ENCODE peak calls at places on chromosome 18, in five cellular contexts. G is ACHN, T is GM19239, S is AG20443, A is activated T-cell treated with anti-CD3 and anti-CD28 coated beads for 24 hours. Z is an unnamed sample.

GRCh38 chr18:49041677-49042570 is 91.2 kb upstream of the SMAD7 start:
- DNase-seq in G (peak), T (no peak), S (peak), A (no peak), Z (no peak)

GRCh38 chr18:63970803-63971191 is 916 bp downstream of the SERPINB8 start:
- DNase-seq in G (peak), T (no peak), S (peak), A (no peak), Z (no peak)

GRCh38 chr18:8929381-8929780 is 173.1 kb upstream of the NDUFV2 start:
- DNase-seq in G (no peak), T (no peak), S (no peak), A (no peak), Z (no peak)

GRCh38 chr18:76986391-76986790 is 146.2 kb downstream of the MBP start:
- DNase-seq in G (no peak), T (no peak), S (no peak), A (no peak), Z (no peak)

GRCh38 chr18:10365021-10365420 is 89.4 kb upstream of the APCDD1 start:
- DNase-seq in G (no peak), T (no peak), S (no peak), A (no peak), Z (no peak)

GRCh38 chr18:71443726-71444480 is 1100.2 kb downstream of the CBLN2 start:
- DNase-seq in G (no peak), T (no peak), S (no peak), A (no peak), Z (no peak)

GRCh38 chr18:12470382-12471090 is 62.8 kb downstream of the PRELID3A start:
- DNase-seq in G (no peak), T (no peak), S (no peak), A (no peak), Z (no peak)

GRCh38 chr18:48802543-48803428 is 148.0 kb downstream of the SMAD7 start:
- DNase-seq in G (no peak), T (no peak), S (no peak), A (no peak), Z (no peak)

GRCh38 chr18:50902797-50903196 is 23.9 kb downstream of the ME2 start:
- DNase-seq in G (no peak), T (no peak), S (no peak), A (no peak), Z (no peak)

GRCh38 chr18:55844373-55844772 is 256.4 kb upstream of the TCF4 start:
- DNase-seq in G (no peak), T (no peak), S (no peak), A (no peak), Z (no peak)

GRCh38 chr18:30457156-30457555 is 585.4 kb downstream of the DSC3 start:
- DNase-seq in G (peak), T (no peak), S (no peak), A (no peak), Z (no peak)

GRCh38 chr18:8468911-8469310 is 140.3 kb upstream of the RAB12 start:
- DNase-seq in G (no peak), T (no peak), S (peak), A (no peak), Z (no peak)

GRCh38 chr18:9743200-9744016 is 35.3 kb downstream of the RAB31 start:
- DNase-seq in G (peak), T (no peak), S (peak), A (no peak), Z (no peak)

GRCh38 chr18:46182633-46183401 is 78.6 kb downstream of the HAUS1 start:
- DNase-seq in G (no peak), T (no peak), S (no peak), A (no peak), Z (no peak)

GRCh38 chr18:9348079-9348671 is 13.6 kb downstream of the TWSG1 start:
- DNase-seq in G (peak), T (no peak), S (peak), A (no peak), Z (no peak)

GRCh38 chr18:75823376-75823950 is 396.0 kb upstream of the SMIM21 start:
- DNase-seq in G (no peak), T (no peak), S (no peak), A (no peak), Z (no peak)

GRCh38 chr18:45255142-45255890 is 360.0 kb upstream of the SLC14A2 start:
- DNase-seq in G (no peak), T (no peak), S (peak), A (no peak), Z (no peak)

GRCh38 chr18:23226930-23227728 is 91.8 kb downstream of the CABLES1 start:
- DNase-seq in G (peak), T (no peak), S (peak), A (no peak), Z (no peak)

GRCh38 chr18:34350778-34351177 is 126.1 kb upstream of the NOL4 start:
- DNase-seq in G (no peak), T (no peak), S (no peak), A (no peak), Z (no peak)

GRCh38 chr18:22422909-22423548 is 5.3 kb upstream of the CTAGE1 start:
- DNase-seq in G (no peak), T (no peak), S (peak), A (no peak), Z (no peak)

GRCh38 chr18:75201936-75202335 is 7.0 kb downstream of the PTGR3 start:
- DNase-seq in G (no peak), T (no peak), S (no peak), A (no peak), Z (no peak)

GRCh38 chr18:36872329-36872728 is 43.4 kb downstream of the KIAA1328 start:
- DNase-seq in G (no peak), T (no peak), S (no peak), A (no peak), Z (no peak)

GRCh38 chr18:74635202-74635969 is 37.7 kb downstream of the ZNF407 start:
- DNase-seq in G (no peak), T (no peak), S (no peak), A (no peak), Z (no peak)

GRCh38 chr18:76202322-76202721 is 292.7 kb downstream of the ZNF516 start:
- DNase-seq in G (no peak), T (no peak), S (no peak), A (no peak), Z (no peak)

GRCh38 chr18:62621546-62621945 is 93.8 kb upstream of the PHLPP1 start:
- DNase-seq in G (no peak), T (no peak), S (peak), A (no peak), Z (no peak)

Z was measured in stimulated activated naive B cell treated with anti-CD40 and anti-IgM and Interleukin-4, amounts not matched to agents 10 μg/mL and 1 μg/mL and 100 μg/mL, for 72 hours.